ENCODE peak calls at places on chromosomes 1 and 21, in six cellular contexts. I is neuronal stem cell, W is IMR-90, N is H9, Y is mesenchymal stem cell, L is H1. C is an unnamed sample.

GRCh38 chr1:59554011-59554673 is 257.2 kb downstream of the FGGY start:
- DNase-seq in W (no peak), N (no peak), I (no peak), Y (peak), L (no peak), C (no peak)

GRCh38 chr1:183198463-183198862 is 12.4 kb downstream of the LAMC2 start:
- DNase-seq in W (peak), Y (peak), L (no peak), N (no peak), I (no peak), C (peak)

GRCh38 chr1:153777648-153778047 is 2.4 kb downstream of the SLC27A3 start:
- DNase-seq in W (peak), I (no peak), Y (no peak), N (no peak), L (no peak), C (no peak)

GRCh38 chr1:211908453-211908852 is 77.9 kb upstream of the LPGAT1 start:
- DNase-seq in W (no peak), L (no peak), I (no peak), N (no peak), Y (no peak), C (no peak)

GRCh38 chr1:221620437-221621384 is 121.2 kb downstream of the DUSP10 start:
- DNase-seq in I (no peak), Y (no peak), L (no peak), N (no peak), W (peak), C (no peak)

GRCh38 chr21:34801519-34802132 is 132.8 kb downstream of the CLIC6 start:
- DNase-seq in L (peak), I (no peak), N (peak), Y (no peak), W (no peak), C (peak)

GRCh38 chr1:227738820-227739219 is 3.6 kb downstream of the SNAP47 start:
- DNase-seq in W (no peak), N (no peak), Y (no peak), I (no peak), L (no peak), C (no peak)

GRCh38 chr1:112818990-112819689 is 104.0 kb upstream of the PPM1J start:
- DNase-seq in Y (peak), L (no peak), N (no peak), W (peak), I (no peak), C (peak)

GRCh38 chr1:164423136-164423535 is 135.8 kb upstream of the PBX1 start:
- DNase-seq in Y (no peak), N (no peak), L (no peak), I (no peak), W (no peak), C (peak)

GRCh38 chr1:220093361-220094015 is 444 bp upstream of the IARS2 start:
- DNase-seq in Y (no peak), N (no peak), W (no peak), I (no peak), L (no peak), C (no peak)

GRCh38 chr1:222369991-222370910 is 177.7 kb downstream of the HHIPL2 start:
- DNase-seq in I (no peak), L (no peak), Y (peak), W (peak), N (no peak), C (peak)

GRCh38 chr1:226717256-226717909 is 21.7 kb downstream of the ITPKB start:
- DNase-seq in N (no peak), I (no peak), L (no peak), W (no peak), Y (no peak), C (no peak)

GRCh38 chr1:46180082-46180616 is 3.9 kb upstream of the P3R3URF start:
- DNase-seq in N (peak), I (no peak), Y (no peak), W (no peak), L (peak), C (peak)

GRCh38 chr1:207993477-207994445 is 82.8 kb upstream of the CD34 start:
- DNase-seq in L (no peak), W (no peak), Y (peak), I (peak), N (peak), C (peak)

GRCh38 chr1:65471901-65472332 is 51.4 kb downstream of the LEPR start:
- DNase-seq in N (no peak), W (no peak), L (no peak), Y (no peak), I (no peak), C (no peak)

GRCh38 chr1:201633297-201633696 is 94.4 kb downstream of the NAV1 start:
- DNase-seq in I (no peak), Y (no peak), W (no peak), L (no peak), N (no peak), C (no peak)

GRCh38 chr1:228141082-228141870 is 1.2 kb downstream of the GUK1 start:
- DNase-seq in W (peak), N (peak), Y (peak), I (no peak), L (no peak), C (no peak)

GRCh38 chr21:33751120-33751519 is 108.8 kb downstream of the ITSN1 start:
- DNase-seq in N (no peak), Y (peak), L (no peak), I (no peak), W (peak), C (no peak)

GRCh38 chr1:62144238-62144831 is 50.3 kb upstream of the L1TD1 start:
- DNase-seq in W (peak), L (no peak), Y (peak), I (peak), N (peak), C (peak)

GRCh38 chr1:55635856-55636255 is 420.7 kb upstream of the USP24 start:
- DNase-seq in L (no peak), N (no peak), W (peak), I (no peak), Y (no peak), C (no peak)

GRCh38 chr1:232382671-232383070 is 247.3 kb downstream of the SIPA1L2 start:
- DNase-seq in N (no peak), W (no peak), I (no peak), Y (no peak), L (no peak), C (no peak)

GRCh38 chr1:25615563-25616079 is 970 bp upstream of the MAN1C1 start:
- DNase-seq in L (no peak), N (no peak), W (no peak), Y (no peak), I (peak), C (no peak)
- H2BK15ac ChIP-seq in L (peak), N (no peak), W (no peak), Y (no peak), I (no peak), C (no peak)

GRCh38 chr1:168468042-168468809 is 75.6 kb downstream of the XCL2 start:
- DNase-seq in Y (no peak), L (no peak), I (no peak), N (no peak), W (no peak), C (peak)
- H2BK5ac ChIP-seq in Y (no peak), L (no peak), I (no peak), N (no peak), W (peak), C (no peak)

DNA sequence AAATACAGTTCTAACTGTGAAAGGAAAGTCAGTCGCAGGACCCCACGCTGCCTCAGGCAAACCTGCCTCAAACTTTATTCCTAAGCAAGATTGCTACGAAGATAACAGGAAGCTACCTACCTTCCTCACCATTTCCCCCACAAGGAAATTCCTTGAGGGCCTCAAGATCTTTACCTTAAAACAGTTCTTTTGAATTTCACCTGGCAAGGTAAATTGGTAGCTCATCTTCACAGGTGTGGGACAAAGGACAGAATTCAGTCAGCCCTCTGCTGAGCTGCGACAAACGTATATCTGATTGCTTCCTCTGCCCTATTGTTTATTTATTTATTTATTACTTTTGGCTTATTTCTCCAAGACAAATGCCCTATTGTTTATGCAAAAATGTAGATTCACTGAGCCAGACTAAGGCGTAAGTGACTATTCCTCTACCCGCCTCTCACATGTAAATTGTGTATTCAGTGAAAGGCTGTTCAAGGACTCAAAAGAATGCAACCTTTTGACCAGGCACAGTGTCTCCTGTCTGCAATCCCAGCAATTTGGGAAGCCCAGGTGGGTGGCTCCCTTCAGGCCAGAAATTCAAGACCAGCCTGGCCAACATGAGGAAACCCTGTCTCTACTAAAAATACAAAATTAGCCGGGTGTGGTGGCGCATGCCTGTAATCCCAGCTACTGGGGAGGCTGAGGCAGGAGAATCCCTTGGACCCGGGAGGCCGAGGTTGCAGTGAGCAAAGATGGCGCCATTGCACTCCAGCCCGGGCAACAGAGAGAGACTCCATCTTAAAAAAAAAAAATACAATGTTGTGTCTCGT is 17.3 kb upstream of the PKNOX1 start:
- DNase-seq in I (no peak), L (peak), N (peak), W (no peak), Y (no peak), C (peak)
- H2BK15ac ChIP-seq in I (no peak), L (no peak), N (no peak), W (no peak), Y (no peak), C (no peak)

GRCh38 chr1:179175011-179175934 is 54.2 kb downstream of the ABL2 start:
- DNase-seq in N (no peak), I (no peak), W (peak), Y (peak), L (no peak), C (peak)
- H2BK5ac ChIP-seq in N (no peak), I (no peak), W (peak), Y (no peak), L (no peak), C (no peak)

C was measured in mesendoderm.